ENCODE peak calls at places on chromosomes 11 and 22, in six cellular contexts. One of them, this sample, is unnamed.
A peak's percentile ranks its signal among the peaks of the same experiment; 100 is the strongest.

GRCh38 chr11:103170865-103171264 is 61.6 kb downstream of the DYNC2H1 start:
- DNase-seq in cortex of kidney: no peak
- DNase-seq in COR-L47: no peak
- DNase-seq in NCI-H460: no peak
- DNase-seq in neural crest cell: no peak
- DNase-seq in activated naive CD4-positive, alpha-beta T cell treated with Interleukin-2 at 50 U/mL for 16 hours: no peak
- DNase-seq in this sample: no peak

GRCh38 chr11:19352072-19352735 is 111.5 kb upstream of the E2F8 start:
- DNase-seq in cortex of kidney: no peak
- DNase-seq in NCI-H460: no peak
- DNase-seq in COR-L47: no peak
- DNase-seq in activated naive CD4-positive, alpha-beta T cell treated with Interleukin-2 at 50 U/mL for 16 hours: no peak
- DNase-seq in neural crest cell: no peak
- DNase-seq in this sample: no peak

GRCh38 chr11:9053631-9054030 is 37.8 kb downstream of the SCUBE2 start:
- DNase-seq in COR-L47: no peak
- DNase-seq in neural crest cell: no peak
- DNase-seq in activated naive CD4-positive, alpha-beta T cell treated with Interleukin-2 at 50 U/mL for 16 hours: no peak
- DNase-seq in cortex of kidney: no peak
- DNase-seq in NCI-H460: no peak
- DNase-seq in this sample: no peak

GRCh38 chr22:41217553-41218157 is 12.5 kb downstream of the L3MBTL2 start:
- DNase-seq in COR-L47: no peak
- DNase-seq in NCI-H460: peak; percentile 56
- DNase-seq in cortex of kidney: no peak
- DNase-seq in activated naive CD4-positive, alpha-beta T cell treated with Interleukin-2 at 50 U/mL for 16 hours: peak; percentile 8
- DNase-seq in neural crest cell: peak; percentile 50
- DNase-seq in this sample: no peak

GRCh38 chr11:122020902-122021301 is 95.1 kb downstream of the BLID start:
- DNase-seq in cortex of kidney: no peak
- DNase-seq in COR-L47: no peak
- DNase-seq in neural crest cell: no peak
- DNase-seq in activated naive CD4-positive, alpha-beta T cell treated with Interleukin-2 at 50 U/mL for 16 hours: no peak
- DNase-seq in NCI-H460: no peak
- DNase-seq in this sample: no peak

GRCh38 chr11:100340416-100341323 is 346.4 kb upstream of the ARHGAP42 start:
- DNase-seq in neural crest cell: no peak
- DNase-seq in NCI-H460: no peak
- DNase-seq in cortex of kidney: no peak
- DNase-seq in activated naive CD4-positive, alpha-beta T cell treated with Interleukin-2 at 50 U/mL for 16 hours: no peak
- DNase-seq in COR-L47: no peak
- DNase-seq in this sample: no peak

GRCh38 chr11:124799384-124800225 is 601 bp downstream of the MSANTD2 start:
- DNase-seq in COR-L47: no peak
- DNase-seq in cortex of kidney: no peak
- DNase-seq in neural crest cell: peak; percentile 34
- DNase-seq in activated naive CD4-positive, alpha-beta T cell treated with Interleukin-2 at 50 U/mL for 16 hours: peak; percentile 41
- DNase-seq in NCI-H460: no peak
- DNase-seq in this sample: no peak

GRCh38 chr11:74681686-74682651 is 49.3 kb downstream of the CHRDL2 start:
- DNase-seq in NCI-H460: no peak
- DNase-seq in COR-L47: peak; percentile 13
- DNase-seq in neural crest cell: no peak
- DNase-seq in activated naive CD4-positive, alpha-beta T cell treated with Interleukin-2 at 50 U/mL for 16 hours: no peak
- DNase-seq in cortex of kidney: no peak
- DNase-seq in this sample: peak; percentile 82

GRCh38 chr11:126890561-126890960 is 110.0 kb downstream of the KIRREL3 start:
- DNase-seq in neural crest cell: no peak
- DNase-seq in NCI-H460: no peak
- DNase-seq in COR-L47: no peak
- DNase-seq in activated naive CD4-positive, alpha-beta T cell treated with Interleukin-2 at 50 U/mL for 16 hours: no peak
- DNase-seq in cortex of kidney: no peak
- DNase-seq in this sample: no peak

GRCh38 chr22:41302016-41302767 is 867 bp downstream of the ZC3H7B start:
- DNase-seq in neural crest cell: peak; percentile 55
- DNase-seq in COR-L47: peak; percentile 3
- DNase-seq in cortex of kidney: no peak
- DNase-seq in NCI-H460: no peak
- DNase-seq in activated naive CD4-positive, alpha-beta T cell treated with Interleukin-2 at 50 U/mL for 16 hours: peak; percentile 16
- DNase-seq in this sample: no peak

GRCh38 chr11:124602193-124602592 is 9.0 kb upstream of the PANX3 start:
- DNase-seq in COR-L47: no peak
- DNase-seq in activated naive CD4-positive, alpha-beta T cell treated with Interleukin-2 at 50 U/mL for 16 hours: no peak
- DNase-seq in NCI-H460: no peak
- DNase-seq in neural crest cell: no peak
- DNase-seq in cortex of kidney: no peak
- DNase-seq in this sample: no peak

GRCh38 chr22:42939451-42939881 is 75.5 kb downstream of the PACSIN2 start:
- DNase-seq in neural crest cell: no peak
- DNase-seq in NCI-H460: no peak
- DNase-seq in activated naive CD4-positive, alpha-beta T cell treated with Interleukin-2 at 50 U/mL for 16 hours: no peak
- DNase-seq in cortex of kidney: no peak
- DNase-seq in COR-L47: no peak
- DNase-seq in this sample: no peak

GRCh38 chr22:24731786-24732185 is 42.7 kb downstream of the PIWIL3 start:
- DNase-seq in activated naive CD4-positive, alpha-beta T cell treated with Interleukin-2 at 50 U/mL for 16 hours: no peak
- DNase-seq in COR-L47: no peak
- DNase-seq in NCI-H460: no peak
- DNase-seq in cortex of kidney: no peak
- DNase-seq in neural crest cell: no peak
- DNase-seq in this sample: no peak

GRCh38 chr22:40684728-40685127 is 5.4 kb downstream of the MCHR1 start:
- DNase-seq in activated naive CD4-positive, alpha-beta T cell treated with Interleukin-2 at 50 U/mL for 16 hours: no peak
- DNase-seq in cortex of kidney: no peak
- DNase-seq in neural crest cell: no peak
- DNase-seq in NCI-H460: no peak
- DNase-seq in COR-L47: no peak
- DNase-seq in this sample: no peak

GRCh38 chr11:130118636-130119387 is 40.8 kb upstream of the ST14 start:
- DNase-seq in COR-L47: no peak
- DNase-seq in cortex of kidney: no peak
- DNase-seq in activated naive CD4-positive, alpha-beta T cell treated with Interleukin-2 at 50 U/mL for 16 hours: peak; percentile 5
- DNase-seq in NCI-H460: no peak
- DNase-seq in neural crest cell: no peak
- DNase-seq in this sample: no peak

GRCh38 chr11:66050581-66051231 is 1.5 kb upstream of the SF3B2 start:
- DNase-seq in COR-L47: no peak
- DNase-seq in cortex of kidney: no peak
- DNase-seq in neural crest cell: no peak
- DNase-seq in activated naive CD4-positive, alpha-beta T cell treated with Interleukin-2 at 50 U/mL for 16 hours: no peak
- DNase-seq in NCI-H460: no peak
- DNase-seq in this sample: no peak

GRCh38 chr11:64619811-64620285 is 28.8 kb downstream of the SLC22A12 start:
- DNase-seq in NCI-H460: no peak
- DNase-seq in COR-L47: no peak
- DNase-seq in neural crest cell: no peak
- DNase-seq in cortex of kidney: no peak
- DNase-seq in activated naive CD4-positive, alpha-beta T cell treated with Interleukin-2 at 50 U/mL for 16 hours: no peak
- DNase-seq in this sample: no peak

GRCh38 chr11:68096962-68097361 is 24.2 kb downstream of the CHKA start:
- DNase-seq in cortex of kidney: no peak
- DNase-seq in COR-L47: no peak
- DNase-seq in neural crest cell: no peak
- DNase-seq in activated naive CD4-positive, alpha-beta T cell treated with Interleukin-2 at 50 U/mL for 16 hours: no peak
- DNase-seq in NCI-H460: no peak
- DNase-seq in this sample: no peak

GRCh38 chr11:35029979-35030378 is 109.0 kb upstream of the CD44 start:
- DNase-seq in NCI-H460: peak; percentile 24
- DNase-seq in COR-L47: no peak
- DNase-seq in activated naive CD4-positive, alpha-beta T cell treated with Interleukin-2 at 50 U/mL for 16 hours: peak; percentile 38
- DNase-seq in cortex of kidney: no peak
- DNase-seq in neural crest cell: no peak
- DNase-seq in this sample: no peak

GRCh38 chr22:29877620-29878019 is 5.4 kb upstream of the MTMR3 start:
- DNase-seq in activated naive CD4-positive, alpha-beta T cell treated with Interleukin-2 at 50 U/mL for 16 hours: no peak
- DNase-seq in cortex of kidney: no peak
- DNase-seq in neural crest cell: no peak
- DNase-seq in COR-L47: no peak
- DNase-seq in NCI-H460: no peak
- DNase-seq in this sample: no peak

GRCh38 chr22:20211997-20212753 is 55.9 kb downstream of the RTN4R start:
- DNase-seq in activated naive CD4-positive, alpha-beta T cell treated with Interleukin-2 at 50 U/mL for 16 hours: no peak
- DNase-seq in COR-L47: peak; percentile 96
- DNase-seq in cortex of kidney: no peak
- DNase-seq in NCI-H460: no peak
- DNase-seq in neural crest cell: no peak
- DNase-seq in this sample: no peak

GRCh38 chr11:128686745-128687177 is 7.1 kb upstream of the FLI1 start:
- DNase-seq in cortex of kidney: no peak
- DNase-seq in neural crest cell: no peak
- DNase-seq in NCI-H460: no peak
- DNase-seq in COR-L47: no peak
- DNase-seq in activated naive CD4-positive, alpha-beta T cell treated with Interleukin-2 at 50 U/mL for 16 hours: peak; percentile 69
- DNase-seq in this sample: no peak

GRCh38 chr22:35742342-35743100 is 24.8 kb downstream of the APOL5 start:
- DNase-seq in COR-L47: no peak
- DNase-seq in NCI-H460: no peak
- DNase-seq in activated naive CD4-positive, alpha-beta T cell treated with Interleukin-2 at 50 U/mL for 16 hours: no peak
- DNase-seq in cortex of kidney: no peak
- DNase-seq in neural crest cell: no peak
- DNase-seq in this sample: no peak

GRCh38 chr22:48755332-48755949 is 1072.2 kb downstream of the BRD1 start:
- DNase-seq in cortex of kidney: no peak
- DNase-seq in COR-L47: no peak
- DNase-seq in neural crest cell: no peak
- DNase-seq in activated naive CD4-positive, alpha-beta T cell treated with Interleukin-2 at 50 U/mL for 16 hours: no peak
- DNase-seq in NCI-H460: no peak
- DNase-seq in this sample: peak; percentile 83

This sample was measured in mesenteric fat pad.